ENCODE peak calls at places on chromosome 19, in seven cellular contexts. C is uterus; A is effector memory CD4-positive, alpha-beta T cell; D is left lung; J is PC-9; P is GM23248; R is heart right ventricle. W is an unnamed sample. For H3K9me3, H3K4me1 and H3K27me3, the result is how much of the 10 kb centered on the place peaks cover.

GRCh38 chr19:1774999-1775772 is 21.9 kb downstream of the ONECUT3 start:
- DNase-seq in C (no peak), A (no peak), D (no peak), J (no peak), P (peak), R (no peak), W (no peak)

GRCh38 chr19:40807147-40808020 is 8.4 kb downstream of the EGLN2 start:
- DNase-seq in C (no peak), A (no peak), D (peak), J (peak), P (peak), R (no peak), W (no peak)

GRCh38 chr19:49222528-49222927 is 64.9 kb downstream of the TRPM4 start:
- DNase-seq in C (no peak), A (no peak), D (no peak), J (no peak), P (no peak), R (no peak), W (no peak)

GRCh38 chr19:56309511-56310185 is 5.0 kb downstream of the ZSCAN5A start:
- DNase-seq in C (no peak), A (peak), D (peak), J (peak), P (peak), R (peak), W (peak)

GRCh38 chr19:790971-791604 is 6.2 kb upstream of the PTBP1 start:
- DNase-seq in C (no peak), A (no peak), D (no peak), J (no peak), P (no peak), R (no peak), W (no peak)

GRCh38 chr19:13428352-13428751 is 77.9 kb downstream of the CACNA1A start:
- DNase-seq in C (no peak), A (no peak), D (no peak), J (no peak), P (peak), R (no peak), W (no peak)

GRCh38 chr19:53772943-53773342 is 51.2 kb downstream of the NLRP12 start:
- DNase-seq in C (peak), A (no peak), D (no peak), J (peak), P (peak), R (no peak), W (no peak)

GRCh38 chr19:19613456-19613855 is 5.0 kb downstream of the PBX4 start:
- DNase-seq in C (no peak), A (no peak), D (peak), J (peak), P (peak), R (no peak), W (no peak)

GRCh38 chr19:277581-278165 is 13.5 kb downstream of the PLPP2 start:
- DNase-seq in C (no peak), A (no peak), D (no peak), J (no peak), P (peak), R (no peak), W (no peak)

GRCh38 chr19:17311455-17312248 is 2.3 kb downstream of the DDA1 start:
- DNase-seq in C (no peak), A (no peak), D (no peak), J (peak), P (peak), R (no peak), W (no peak)

GRCh38 chr19:45767881-45768643 is 990 bp downstream of the SIX5 start:
- DNase-seq in C (peak), A (no peak), D (peak), J (peak), P (peak), R (peak), W (peak)

GRCh38 chr19:49387936-49388372 is at the start of gene KASH5:
- DNase-seq in C (peak), A (peak), D (peak), J (peak), P (no peak), R (peak), W (peak)

GRCh38 chr19:35438527-35438926 is 9.5 kb upstream of the FFAR2 start:
- DNase-seq in C (no peak), A (no peak), D (no peak), J (no peak), P (no peak), R (no peak), W (no peak)

GRCh38 chr19:46759817-46760333 is 13.6 kb upstream of the STRN4 start:
- DNase-seq in C (peak), A (no peak), D (no peak), J (no peak), P (peak), R (no peak), W (no peak)

GRCh38 chr19:44371815-44372480 is 15.5 kb upstream of the ZNF112 start:
- DNase-seq in C (no peak), A (no peak), D (no peak), J (no peak), P (no peak), R (no peak), W (no peak)

GRCh38 chr19:44367024-44367423 is 10.5 kb upstream of the ZNF112 start:
- DNase-seq in C (no peak), A (no peak), D (no peak), J (no peak), P (no peak), R (no peak), W (no peak)
- H3K9me3 ChIP-seq in C (under half), A (under half), D (under half), J (under half), P (under half), R (under half), W (under half)

DNA sequence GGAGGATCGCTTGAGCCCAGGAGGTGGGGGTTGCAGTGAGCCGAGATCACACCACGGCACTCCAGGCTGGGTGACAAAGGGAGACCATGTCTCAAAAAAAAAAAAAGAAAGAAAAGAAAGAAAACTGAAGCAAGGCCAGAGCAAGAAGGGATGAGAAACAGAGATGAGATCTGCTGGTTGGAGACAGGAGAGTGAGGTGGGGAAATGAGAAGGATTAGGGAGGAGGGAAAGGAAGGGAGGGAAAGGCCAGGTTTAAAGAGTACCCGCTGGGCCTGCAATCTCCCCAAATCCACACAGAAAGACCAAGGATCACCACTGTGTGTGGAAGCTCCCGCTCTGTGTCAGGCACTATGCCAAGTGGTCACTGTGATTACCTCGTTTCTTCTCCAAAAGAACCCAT is 16.3 kb upstream of the LYPD3 start:
- DNase-seq in C (no peak), A (no peak), D (no peak), J (no peak), P (no peak), R (no peak), W (no peak)
- H3K4me1 ChIP-seq in C (under half), A (under half), D (under half), J (under half), P (under half), R (under half), W (under half)

GRCh38 chr19:50555447-50556235 is 12.6 kb downstream of the LRRC4B start:
- DNase-seq in C (no peak), A (no peak), D (no peak), J (no peak), P (no peak), R (peak), W (no peak)

GRCh38 chr19:50558449-50558848 is 9.8 kb downstream of the LRRC4B start:
- DNase-seq in C (no peak), A (no peak), D (no peak), J (no peak), P (no peak), R (no peak), W (no peak)

GRCh38 chr19:50556236-50557008 is 11.8 kb downstream of the LRRC4B start:
- DNase-seq in C (peak), A (peak), D (peak), J (peak), P (peak), R (peak), W (peak)

GRCh38 chr19:50558039-50558438 is 10.2 kb downstream of the LRRC4B start:
- DNase-seq in C (no peak), A (no peak), D (no peak), J (no peak), P (no peak), R (no peak), W (no peak)

DNA sequence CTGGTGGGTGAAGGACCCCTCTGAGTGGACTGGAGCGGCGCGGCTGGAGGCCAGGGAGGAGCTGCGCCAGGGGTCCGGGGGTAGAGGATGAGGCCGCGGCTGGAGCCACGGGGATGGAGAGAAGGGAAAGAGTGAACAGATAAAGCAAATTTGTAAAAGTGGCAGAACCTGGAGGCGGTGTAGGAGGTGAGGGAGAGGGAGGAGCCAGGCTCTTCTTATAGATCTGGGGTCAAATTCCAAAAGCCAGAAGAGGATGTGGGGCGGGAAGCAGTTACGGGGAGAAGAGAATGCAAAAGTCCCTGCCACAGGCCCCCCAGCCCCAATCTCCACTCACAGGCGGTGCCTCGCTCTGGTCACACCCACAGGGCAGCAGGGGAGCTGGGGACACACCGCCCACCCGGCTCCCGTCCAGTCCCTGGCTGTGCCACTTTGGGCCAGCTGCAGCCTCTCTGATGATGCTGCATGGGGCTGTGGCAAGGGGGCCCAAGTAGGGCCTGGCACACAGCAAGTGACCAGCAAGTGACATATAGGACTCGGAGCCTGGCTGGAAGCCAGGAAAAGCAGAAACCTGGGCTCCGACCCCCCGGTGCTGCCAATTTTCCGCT is 11.1 kb downstream of the LRRC4B start:
- DNase-seq in C (no peak), A (no peak), D (peak), J (no peak), P (no peak), R (no peak), W (no peak)
- H3K27me3 ChIP-seq in C (under half), A (under half), D (half or more), J (half or more), P (under half), R (under half), W (under half)

DNA sequence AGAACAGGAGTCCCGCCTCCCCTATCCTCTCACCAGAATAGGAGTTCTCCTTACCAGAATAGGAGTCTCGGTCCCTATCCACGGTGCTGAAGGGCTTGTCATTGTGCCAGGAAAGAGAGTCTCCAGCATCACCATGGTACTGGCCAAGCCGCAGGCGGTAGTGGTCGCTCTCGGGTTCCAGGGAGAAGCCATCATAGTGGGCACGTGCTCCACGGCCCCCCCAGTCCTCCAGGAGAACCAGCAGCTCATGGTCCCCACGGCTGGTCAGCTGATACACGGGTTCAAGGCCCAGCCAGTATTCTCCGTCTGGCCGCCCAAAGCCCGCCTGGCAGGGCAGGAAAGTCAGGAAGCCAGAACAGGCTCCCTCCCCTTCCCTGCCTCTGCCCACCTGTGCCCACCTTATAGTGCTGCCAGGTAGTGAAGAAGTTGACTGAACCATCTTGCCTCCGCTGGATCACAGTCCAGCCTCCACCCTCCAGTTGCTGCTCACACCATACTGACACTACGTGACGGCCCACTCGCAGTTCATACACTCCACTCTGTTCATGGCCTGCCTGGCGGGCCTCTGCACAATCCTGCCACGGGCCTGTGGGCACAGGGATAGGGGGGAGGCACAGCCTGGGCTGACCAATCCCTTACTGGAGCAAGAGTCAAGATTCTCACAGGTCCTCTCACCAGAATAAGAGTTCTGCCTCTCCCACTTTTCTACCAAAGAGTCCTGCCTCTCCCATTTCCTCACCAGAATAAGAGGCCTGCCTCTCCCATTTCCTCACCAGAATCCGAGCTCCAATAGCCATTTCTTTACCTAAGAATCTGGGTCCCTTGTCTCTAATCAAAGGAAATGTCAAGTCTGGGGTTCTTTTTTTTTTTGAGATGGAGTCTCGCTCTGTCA is 7.4 kb downstream of the SHFL start:
- DNase-seq in C (no peak), A (no peak), D (no peak), J (no peak), P (peak), R (no peak), W (no peak)
- H3K9me3 ChIP-seq in C (under half), A (under half), D (under half), J (under half), P (under half), R (under half), W (under half)

DNA sequence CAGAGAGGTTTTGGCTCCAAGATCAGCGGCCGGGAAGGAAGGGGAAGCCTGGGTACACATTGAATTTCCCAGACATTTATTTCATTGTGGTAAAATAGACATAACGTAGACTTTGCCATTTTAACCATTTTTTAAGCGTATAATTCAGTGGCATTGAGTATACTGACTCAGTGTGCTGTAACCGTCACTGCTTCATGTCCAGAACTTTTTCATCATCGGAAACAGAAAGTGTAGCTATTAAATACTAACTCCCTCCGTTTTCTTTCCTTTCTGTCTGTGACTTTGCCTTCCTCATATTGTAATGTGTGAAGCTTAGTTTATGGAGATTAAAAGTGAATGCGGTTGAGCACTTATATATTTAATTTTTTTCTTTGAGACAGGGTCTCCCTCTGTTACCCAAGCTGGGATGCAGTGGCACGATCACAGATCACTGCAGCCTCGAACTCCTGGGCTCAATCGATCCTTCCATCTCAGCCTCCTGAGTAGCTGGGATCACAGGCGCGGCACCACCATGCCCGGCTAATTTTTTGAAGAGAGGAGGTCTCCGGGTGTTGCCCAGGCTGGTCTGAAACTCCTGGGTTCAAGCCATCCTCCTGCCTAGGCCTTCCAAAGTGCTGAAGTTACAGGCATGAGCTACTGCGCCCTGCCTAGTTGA is 1.4 kb downstream of the HNRNPM start:
- DNase-seq in C (no peak), A (no peak), D (no peak), J (no peak), P (peak), R (no peak), W (no peak)
- H3K4me1 ChIP-seq in C (under half), A (under half), D (under half), J (under half), P (under half), R (half or more), W (under half)

DNA sequence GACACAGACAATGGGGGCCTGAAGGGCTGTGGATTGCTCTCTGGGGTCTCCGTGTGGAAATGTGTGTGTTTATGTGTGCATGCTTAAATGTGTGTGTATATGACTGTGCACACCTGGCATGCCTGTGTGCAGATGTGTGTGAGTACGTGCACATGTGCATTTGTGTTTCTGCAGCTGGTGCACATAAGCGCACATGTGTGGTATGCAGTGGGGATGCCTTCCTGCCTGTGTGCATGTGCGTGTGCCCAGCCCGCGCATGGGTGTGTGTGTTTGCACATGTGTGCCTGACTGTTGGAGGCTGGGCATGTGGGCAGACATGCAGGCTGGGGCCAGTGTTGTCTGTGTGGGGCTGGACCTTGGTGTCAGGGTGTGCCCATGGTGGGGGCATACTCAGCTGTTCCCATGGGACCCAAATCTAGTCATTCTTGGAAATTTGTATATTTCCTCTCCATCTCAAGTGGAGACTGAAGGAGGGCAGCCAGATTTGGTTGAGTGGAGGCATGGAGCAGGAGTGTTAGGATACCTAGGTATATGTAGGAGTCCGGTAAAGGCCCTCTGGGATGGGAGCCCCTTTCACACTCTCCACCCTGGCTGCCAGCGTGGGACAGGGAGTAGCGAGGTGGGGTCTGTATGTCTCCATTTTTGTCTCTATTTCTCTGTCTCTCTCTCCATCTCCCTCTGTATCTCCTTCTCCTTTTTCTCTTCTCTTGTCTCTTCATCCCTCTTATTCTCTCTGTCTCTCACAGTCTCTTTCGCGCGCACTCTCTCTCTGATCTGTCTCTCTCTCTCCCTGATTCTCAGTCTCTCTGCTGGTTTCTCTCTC is 50.0 kb downstream of the CELF5 start:
- DNase-seq in C (no peak), A (no peak), D (no peak), J (no peak), P (no peak), R (no peak), W (no peak)
- H3K27me3 ChIP-seq in C (under half), A (under half), D (half or more), J (under half), P (under half), R (under half), W (under half)

GRCh38 chr19:57778358-57778757 is 8.9 kb downstream of the ZNF586 start:
- DNase-seq in C (no peak), A (no peak), D (no peak), J (no peak), P (no peak), R (no peak), W (no peak)
- H3K9me3 ChIP-seq in C (half or more), A (half or more), D (under half), J (under half), P (under half), R (under half), W (under half)

GRCh38 chr19:10870501-10870954 is 825 bp upstream of the CARM1 start:
- DNase-seq in C (no peak), A (no peak), D (no peak), J (no peak), P (no peak), R (no peak), W (no peak)
- H3K4me1 ChIP-seq in C (under half), A (under half), D (under half), J (under half), P (under half), R (under half), W (under half)

DNA sequence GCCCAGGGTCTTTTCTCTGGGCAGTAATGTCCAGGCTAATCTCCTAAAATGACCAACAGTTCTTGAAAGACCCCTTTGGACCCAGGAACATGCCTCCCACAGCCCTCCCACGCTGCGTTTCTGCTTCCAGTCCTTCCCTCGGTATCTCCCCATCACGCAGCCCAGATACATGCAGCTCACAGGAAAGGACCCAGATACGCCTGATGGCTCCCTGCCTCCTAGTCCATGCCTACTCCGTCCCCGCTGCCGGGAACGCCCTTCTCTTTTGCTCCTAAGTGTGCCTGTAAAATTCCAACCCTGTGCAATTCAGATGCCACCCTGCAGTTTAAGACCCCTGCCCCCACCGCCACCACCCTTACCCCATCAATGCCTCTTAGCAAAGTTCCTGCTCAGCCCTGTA is 778 bp downstream of the MUC16 start:
- DNase-seq in C (no peak), A (no peak), D (no peak), J (peak), P (no peak), R (no peak), W (no peak)
- H3K27me3 ChIP-seq in C (under half), A (under half), D (under half), J (under half), P (under half), R (under half), W (under half)

W was measured in right cardiac atrium.